ENCODE peak calls at places on chromosomes 5 and 9, in ten cellular contexts. C, I, Z, F, R, U, Q, P, J and L are unnamed samples.

GRCh38 chr5:76663573-76663972 is 40.4 kb upstream of the F2RL2 start:
- DNase-seq in C (no peak), I (no peak), Z (no peak), F (no peak), R (no peak), U (no peak), Q (no peak), P (no peak), J (no peak), L (no peak)

GRCh38 chr5:113380299-113381014 is 54.3 kb downstream of the TSSK1B start:
- DNase-seq in C (no peak), I (no peak), Z (no peak), F (no peak), R (no peak), U (no peak), Q (no peak), P (no peak), J (no peak), L (no peak)

GRCh38 chr5:35354751-35355150 is 124.5 kb upstream of the PRLR start:
- DNase-seq in C (no peak), I (no peak), Z (no peak), F (no peak), R (no peak), U (no peak), Q (no peak), P (no peak), J (no peak), L (no peak)

GRCh38 chr5:127228540-127229184 is 61.9 kb upstream of the MEGF10 start:
- DNase-seq in C (no peak), I (peak; percentile 54), Z (no peak), F (peak; percentile 53), R (no peak), U (no peak), Q (no peak), P (no peak), J (no peak), L (no peak)

GRCh38 chr5:79875230-79875629 is 115.8 kb downstream of the MTX3 start:
- DNase-seq in C (no peak), I (no peak), Z (no peak), F (no peak), R (no peak), U (no peak), Q (no peak), P (no peak), J (no peak), L (no peak)

GRCh38 chr5:101976933-101977332 is 319.2 kb downstream of the SLCO4C1 start:
- DNase-seq in C (no peak), I (no peak), Z (no peak), F (peak; percentile 63), R (no peak), U (no peak), Q (no peak), P (no peak), J (no peak), L (no peak)

GRCh38 chr5:77358566-77359205 is 133.4 kb downstream of the WDR41 start:
- DNase-seq in C (no peak), I (no peak), Z (no peak), F (no peak), R (no peak), U (no peak), Q (no peak), P (peak; percentile 47), J (no peak), L (no peak)

GRCh38 chr5:23033864-23034263 is 180.7 kb upstream of the CDH12 start:
- DNase-seq in C (no peak), I (no peak), Z (no peak), F (no peak), R (no peak), U (no peak), Q (no peak), P (no peak), J (no peak), L (no peak)

GRCh38 chr9:78856781-78857180 is 559.9 kb downstream of the PSAT1 start:
- DNase-seq in C (no peak), I (no peak), Z (no peak), F (no peak), R (no peak), U (no peak), Q (no peak), P (no peak), J (no peak), L (no peak)

GRCh38 chr5:21802100-21802499 is 1051.0 kb downstream of the CDH12 start:
- DNase-seq in C (no peak), I (no peak), Z (no peak), F (no peak), R (no peak), U (no peak), Q (no peak), P (no peak), J (no peak), L (no peak)

GRCh38 chr9:6230037-6230778 is 14.6 kb downstream of the IL33 start:
- DNase-seq in C (no peak), I (no peak), Z (peak; percentile 66), F (no peak), R (no peak), U (no peak), Q (no peak), P (peak; percentile 99), J (no peak), L (no peak)

GRCh38 chr9:77896269-77897245 is 135.1 kb downstream of the GNAQ start:
- DNase-seq in C (no peak), I (no peak), Z (peak; percentile 52), F (no peak), R (no peak), U (no peak), Q (no peak), P (peak; percentile 55), J (no peak), L (no peak)

GRCh38 chr5:108260105-108260857 is 121.6 kb downstream of the FBXL17 start:
- DNase-seq in C (peak; percentile 61), I (no peak), Z (peak; percentile 81), F (peak; percentile 59), R (peak; percentile 75), U (peak; percentile 21), Q (peak; percentile 51), P (peak; percentile 91), J (no peak), L (peak; percentile 44)

GRCh38 chr5:2378976-2379375 is 372.5 kb downstream of the IRX2 start:
- DNase-seq in C (no peak), I (no peak), Z (no peak), F (no peak), R (no peak), U (no peak), Q (no peak), P (no peak), J (no peak), L (no peak)

GRCh38 chr5:174970502-174970901 is 246.1 kb downstream of the MSX2 start:
- DNase-seq in C (no peak), I (no peak), Z (no peak), F (no peak), R (no peak), U (no peak), Q (no peak), P (no peak), J (no peak), L (no peak)